ENCODE peak calls at places on chromosomes 12 and 14, in seven cellular contexts. One of them, this sample, is unnamed.

GRCh38 chr12:132400011-132400641 is 70.7 kb upstream of the GALNT9 start:
- DNase-seq in mammary epithelial cell: no peak
- DNase-seq in endothelial cell of umbilical vein: no peak
- DNase-seq in GM23338: no peak
- DNase-seq in IMR-90: no peak
- DNase-seq in neural progenitor cell: no peak
- DNase-seq in PC-3: no peak
- DNase-seq in this sample: no peak

GRCh38 chr14:50608302-50608851 is 48.4 kb downstream of the ATL1 start:
- DNase-seq in mammary epithelial cell: no peak
- DNase-seq in endothelial cell of umbilical vein: no peak
- DNase-seq in GM23338: no peak
- DNase-seq in IMR-90: no peak
- DNase-seq in neural progenitor cell: no peak
- DNase-seq in PC-3: no peak
- DNase-seq in this sample: peak

GRCh38 chr12:61993734-61994345 is 266.4 kb upstream of the USP15 start:
- DNase-seq in mammary epithelial cell: peak
- DNase-seq in endothelial cell of umbilical vein: peak
- DNase-seq in GM23338: peak
- DNase-seq in IMR-90: peak
- DNase-seq in neural progenitor cell: peak
- DNase-seq in PC-3: peak
- DNase-seq in this sample: peak

GRCh38 chr12:91189526-91189925 is 6.9 kb upstream of the DCN start:
- DNase-seq in mammary epithelial cell: peak
- DNase-seq in endothelial cell of umbilical vein: no peak
- DNase-seq in GM23338: no peak
- DNase-seq in IMR-90: peak
- DNase-seq in neural progenitor cell: no peak
- DNase-seq in PC-3: no peak
- DNase-seq in this sample: peak

GRCh38 chr14:87888136-87888999 is 104.6 kb downstream of the GALC start:
- DNase-seq in mammary epithelial cell: no peak
- DNase-seq in endothelial cell of umbilical vein: no peak
- DNase-seq in GM23338: peak
- DNase-seq in IMR-90: no peak
- DNase-seq in neural progenitor cell: peak
- DNase-seq in PC-3: peak
- DNase-seq in this sample: no peak

GRCh38 chr14:58738189-58738836 is 100.6 kb downstream of the DACT1 start:
- DNase-seq in mammary epithelial cell: peak
- DNase-seq in endothelial cell of umbilical vein: no peak
- DNase-seq in GM23338: no peak
- DNase-seq in IMR-90: peak
- DNase-seq in neural progenitor cell: no peak
- DNase-seq in PC-3: peak
- DNase-seq in this sample: peak

GRCh38 chr12:84911331-84912190 is 1.0 kb downstream of the SLC6A15 start:
- DNase-seq in mammary epithelial cell: peak
- DNase-seq in endothelial cell of umbilical vein: peak
- DNase-seq in GM23338: peak
- DNase-seq in IMR-90: peak
- DNase-seq in neural progenitor cell: peak
- DNase-seq in PC-3: peak
- DNase-seq in this sample: peak

GRCh38 chr12:20403230-20403629 is 34.9 kb downstream of the PDE3A start:
- DNase-seq in mammary epithelial cell: no peak
- DNase-seq in endothelial cell of umbilical vein: no peak
- DNase-seq in GM23338: peak
- DNase-seq in IMR-90: no peak
- DNase-seq in neural progenitor cell: no peak
- DNase-seq in PC-3: no peak
- DNase-seq in this sample: no peak

GRCh38 chr12:95371571-95371970 is 102.4 kb upstream of the METAP2 start:
- DNase-seq in mammary epithelial cell: no peak
- DNase-seq in endothelial cell of umbilical vein: no peak
- DNase-seq in GM23338: no peak
- DNase-seq in IMR-90: no peak
- DNase-seq in neural progenitor cell: no peak
- DNase-seq in PC-3: no peak
- DNase-seq in this sample: no peak

GRCh38 chr12:208813-209212 is 5.1 kb downstream of the SLC6A12 start:
- DNase-seq in mammary epithelial cell: no peak
- DNase-seq in endothelial cell of umbilical vein: no peak
- DNase-seq in GM23338: no peak
- DNase-seq in IMR-90: no peak
- DNase-seq in neural progenitor cell: no peak
- DNase-seq in PC-3: no peak
- DNase-seq in this sample: no peak

GRCh38 chr12:122651520-122652224 is 51.5 kb downstream of the HCAR2 start:
- DNase-seq in mammary epithelial cell: no peak
- DNase-seq in endothelial cell of umbilical vein: no peak
- DNase-seq in GM23338: no peak
- DNase-seq in IMR-90: no peak
- DNase-seq in neural progenitor cell: no peak
- DNase-seq in PC-3: no peak
- DNase-seq in this sample: peak

GRCh38 chr14:39034481-39035296 is 68.3 kb downstream of the SEC23A start:
- DNase-seq in mammary epithelial cell: no peak
- DNase-seq in endothelial cell of umbilical vein: peak
- DNase-seq in GM23338: peak
- DNase-seq in IMR-90: no peak
- DNase-seq in neural progenitor cell: peak
- DNase-seq in PC-3: peak
- DNase-seq in this sample: peak

GRCh38 chr12:94676011-94676709 is 25.8 kb upstream of the TMCC3 start:
- DNase-seq in mammary epithelial cell: no peak
- DNase-seq in endothelial cell of umbilical vein: peak
- DNase-seq in GM23338: no peak
- DNase-seq in IMR-90: no peak
- DNase-seq in neural progenitor cell: no peak
- DNase-seq in PC-3: no peak
- DNase-seq in this sample: no peak

GRCh38 chr12:25301798-25302197 is 51.1 kb upstream of the KRAS start:
- DNase-seq in mammary epithelial cell: no peak
- DNase-seq in endothelial cell of umbilical vein: no peak
- DNase-seq in GM23338: no peak
- DNase-seq in IMR-90: peak
- DNase-seq in neural progenitor cell: no peak
- DNase-seq in PC-3: no peak
- DNase-seq in this sample: no peak

GRCh38 chr12:120866143-120866542 is 38.0 kb downstream of the SPPL3 start:
- DNase-seq in mammary epithelial cell: no peak
- DNase-seq in endothelial cell of umbilical vein: no peak
- DNase-seq in GM23338: no peak
- DNase-seq in IMR-90: peak
- DNase-seq in neural progenitor cell: no peak
- DNase-seq in PC-3: no peak
- DNase-seq in this sample: no peak

GRCh38 chr12:103771466-103771865 is 69.6 kb downstream of the NT5DC3 start:
- DNase-seq in mammary epithelial cell: no peak
- DNase-seq in endothelial cell of umbilical vein: peak
- DNase-seq in GM23338: peak
- DNase-seq in IMR-90: peak
- DNase-seq in neural progenitor cell: peak
- DNase-seq in PC-3: peak
- DNase-seq in this sample: peak

DNA sequence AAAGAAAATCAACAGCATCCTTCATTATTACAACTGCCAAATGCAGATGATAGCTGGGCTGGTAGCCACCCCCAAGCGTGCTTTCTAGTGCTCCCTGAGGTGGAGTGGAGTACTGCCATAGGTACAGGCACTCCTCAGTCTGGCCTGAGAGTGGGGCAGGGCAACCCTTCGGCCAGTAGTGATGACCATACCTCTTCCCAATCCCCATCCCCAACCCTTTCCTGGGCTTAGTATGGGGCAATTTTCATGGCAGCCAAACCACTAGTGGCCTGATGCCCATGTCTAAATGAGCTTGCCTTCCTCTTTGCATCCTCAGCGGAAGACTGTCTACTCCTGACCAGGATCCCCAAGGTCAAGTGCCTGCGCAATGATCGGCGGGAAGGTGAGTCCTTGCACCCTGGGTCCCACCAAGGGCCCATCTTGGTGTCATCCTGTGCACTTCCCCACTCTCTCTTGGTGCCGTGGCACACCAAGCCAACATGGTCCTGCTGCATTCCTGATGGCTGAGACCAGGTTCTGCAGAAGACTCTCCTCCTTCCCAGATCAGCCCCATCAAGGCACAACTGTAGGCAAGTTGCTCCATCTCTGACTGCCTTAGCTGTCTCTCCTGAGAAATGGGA is 65.8 kb downstream of the GALNT16 start:
- DNase-seq in mammary epithelial cell: no peak
- DNase-seq in endothelial cell of umbilical vein: no peak
- DNase-seq in GM23338: peak
- DNase-seq in IMR-90: no peak
- DNase-seq in neural progenitor cell: no peak
- DNase-seq in PC-3: peak
- DNase-seq in this sample: no peak
- TF ChIP-seq CTCF in mammary epithelial cell: no peak
- TF ChIP-seq CTCF in endothelial cell of umbilical vein: peak
- TF ChIP-seq CTCF in GM23338: peak
- TF ChIP-seq CTCF in IMR-90: peak
- TF ChIP-seq CTCF in neural progenitor cell: peak
- TF ChIP-seq CTCF in PC-3: peak
- TF ChIP-seq CTCF in this sample: no peak

GRCh38 chr14:76812422-76813383 is at the start of gene ANGEL1:
- DNase-seq in mammary epithelial cell: peak
- DNase-seq in endothelial cell of umbilical vein: peak
- DNase-seq in GM23338: peak
- DNase-seq in IMR-90: peak
- DNase-seq in neural progenitor cell: peak
- DNase-seq in PC-3: peak
- DNase-seq in this sample: peak

GRCh38 chr14:76811561-76811960 is 1.1 kb downstream of the ANGEL1 start:
- DNase-seq in mammary epithelial cell: peak
- DNase-seq in endothelial cell of umbilical vein: peak
- DNase-seq in GM23338: no peak
- DNase-seq in IMR-90: peak
- DNase-seq in neural progenitor cell: peak
- DNase-seq in PC-3: no peak
- DNase-seq in this sample: no peak

GRCh38 chr14:76810525-76810924 is 2.2 kb downstream of the ANGEL1 start:
- DNase-seq in mammary epithelial cell: no peak
- DNase-seq in endothelial cell of umbilical vein: no peak
- DNase-seq in GM23338: no peak
- DNase-seq in IMR-90: no peak
- DNase-seq in neural progenitor cell: no peak
- DNase-seq in PC-3: no peak
- DNase-seq in this sample: no peak

GRCh38 chr14:76810953-76811400 is 1.7 kb downstream of the ANGEL1 start:
- DNase-seq in mammary epithelial cell: peak
- DNase-seq in endothelial cell of umbilical vein: peak
- DNase-seq in GM23338: peak
- DNase-seq in IMR-90: peak
- DNase-seq in neural progenitor cell: peak
- DNase-seq in PC-3: peak
- DNase-seq in this sample: peak

GRCh38 chr14:76812093-76812421 is 625 bp downstream of the ANGEL1 start:
- DNase-seq in mammary epithelial cell: peak
- DNase-seq in endothelial cell of umbilical vein: no peak
- DNase-seq in GM23338: peak
- DNase-seq in IMR-90: no peak
- DNase-seq in neural progenitor cell: peak
- DNase-seq in PC-3: peak
- DNase-seq in this sample: no peak
- H2AFZ ChIP-seq in mammary epithelial cell: peak
- H2AFZ ChIP-seq in endothelial cell of umbilical vein: peak
- H2AFZ ChIP-seq in GM23338: peak
- H2AFZ ChIP-seq in IMR-90: peak
- H2AFZ ChIP-seq in neural progenitor cell: peak
- H2AFZ ChIP-seq in PC-3: peak
- H2AFZ ChIP-seq in this sample: peak

GRCh38 chr12:57549909-57550627 is at the start of gene KIF5A:
- DNase-seq in mammary epithelial cell: no peak
- DNase-seq in endothelial cell of umbilical vein: no peak
- DNase-seq in GM23338: peak
- DNase-seq in IMR-90: no peak
- DNase-seq in neural progenitor cell: peak
- DNase-seq in PC-3: no peak
- DNase-seq in this sample: peak
- TF ChIP-seq CTCF in mammary epithelial cell: no peak
- TF ChIP-seq CTCF in endothelial cell of umbilical vein: no peak
- TF ChIP-seq CTCF in GM23338: no peak
- TF ChIP-seq CTCF in IMR-90: no peak
- TF ChIP-seq CTCF in neural progenitor cell: peak
- TF ChIP-seq CTCF in PC-3: no peak
- TF ChIP-seq CTCF in this sample: no peak

GRCh38 chr12:93100610-93101009 is 171.5 kb upstream of the EEA1 start:
- DNase-seq in mammary epithelial cell: no peak
- DNase-seq in endothelial cell of umbilical vein: no peak
- DNase-seq in GM23338: no peak
- DNase-seq in IMR-90: no peak
- DNase-seq in neural progenitor cell: peak
- DNase-seq in PC-3: no peak
- DNase-seq in this sample: no peak
- H2AFZ ChIP-seq in mammary epithelial cell: no peak
- H2AFZ ChIP-seq in endothelial cell of umbilical vein: no peak
- H2AFZ ChIP-seq in GM23338: peak
- H2AFZ ChIP-seq in IMR-90: no peak
- H2AFZ ChIP-seq in neural progenitor cell: no peak
- H2AFZ ChIP-seq in PC-3: no peak
- H2AFZ ChIP-seq in this sample: no peak

GRCh38 chr12:55049676-55050075 is 29.9 kb downstream of the NEUROD4 start:
- DNase-seq in mammary epithelial cell: no peak
- DNase-seq in endothelial cell of umbilical vein: no peak
- DNase-seq in GM23338: no peak
- DNase-seq in IMR-90: no peak
- DNase-seq in neural progenitor cell: no peak
- DNase-seq in PC-3: no peak
- DNase-seq in this sample: no peak

DNA sequence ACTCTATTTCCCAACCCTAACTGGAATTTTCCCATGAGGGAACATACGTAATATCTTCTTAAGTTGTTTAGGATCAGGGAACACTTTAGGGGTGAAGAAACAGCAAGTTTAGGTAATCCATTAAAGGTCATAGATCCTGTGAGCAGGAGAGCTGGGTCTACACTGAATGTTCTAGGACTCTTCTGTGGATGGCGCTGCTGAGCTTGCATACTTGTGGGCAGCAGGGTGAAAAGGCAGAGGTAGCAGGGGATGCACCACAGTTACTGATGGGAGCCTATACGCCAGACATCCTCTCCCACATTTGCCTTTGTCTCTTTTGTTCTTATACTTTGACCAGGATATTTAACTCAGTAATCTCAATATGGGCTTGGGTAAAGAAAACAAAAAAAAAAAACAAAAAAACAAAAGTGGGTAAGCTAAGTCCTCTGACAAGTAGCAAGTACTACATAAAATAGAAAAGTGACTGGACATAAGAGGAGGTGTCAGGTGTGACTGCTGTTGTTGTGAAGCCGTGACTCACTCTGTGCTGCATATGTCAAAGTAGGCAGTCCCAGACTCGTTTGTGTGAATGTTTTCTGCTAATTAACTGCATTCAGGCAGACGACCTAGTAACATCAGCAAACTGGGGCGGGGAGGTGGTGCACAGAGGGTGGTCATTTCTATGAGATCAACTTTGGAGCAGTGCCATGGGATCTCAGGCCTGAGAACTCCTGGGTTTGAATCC is 31.6 kb downstream of the NEUROD4 start:
- DNase-seq in mammary epithelial cell: no peak
- DNase-seq in endothelial cell of umbilical vein: no peak
- DNase-seq in GM23338: peak
- DNase-seq in IMR-90: no peak
- DNase-seq in neural progenitor cell: no peak
- DNase-seq in PC-3: no peak
- DNase-seq in this sample: no peak
- TF ChIP-seq CTCF in mammary epithelial cell: no peak
- TF ChIP-seq CTCF in endothelial cell of umbilical vein: no peak
- TF ChIP-seq CTCF in GM23338: peak
- TF ChIP-seq CTCF in IMR-90: no peak
- TF ChIP-seq CTCF in neural progenitor cell: peak
- TF ChIP-seq CTCF in PC-3: no peak
- TF ChIP-seq CTCF in this sample: no peak